ENCODE peak calls at places on chromosomes 12 and 14, in six cellular contexts. P is fibroblast of villous mesenchyme, G is endodermal cell, F is astrocyte of the cerebellum, A is heart left ventricle, E is ascending aorta. X is an unnamed sample.

GRCh38 chr14:22640192-22640591 is 4.0 kb downstream of the OR6J1 start:
- DNase-seq in P (no peak), G (no peak), F (no peak), E (no peak), A (no peak), X (no peak)

GRCh38 chr14:74065746-74066575 is 18.3 kb downstream of the ALDH6A1 start:
- DNase-seq in E (no peak), A (no peak), G (no peak), F (no peak), P (peak), X (no peak)

GRCh38 chr12:59500335-59500734 is 95.5 kb upstream of the SLC16A7 start:
- DNase-seq in P (no peak), F (no peak), E (no peak), A (no peak), G (no peak), X (no peak)

GRCh38 chr12:68633614-68634558 is 23.2 kb downstream of the RAP1B start:
- DNase-seq in A (no peak), G (no peak), E (no peak), P (no peak), F (no peak), X (no peak)

GRCh38 chr12:57342207-57342691 is 88.6 kb downstream of the R3HDM2 start:
- DNase-seq in P (peak), E (no peak), F (no peak), G (peak), A (peak), X (peak)

GRCh38 chr14:68941820-68942219 is 37.3 kb downstream of the ACTN1 start:
- DNase-seq in G (peak), E (no peak), P (peak), F (peak), A (peak), X (peak)

GRCh38 chr12:122336015-122336946 is 70.0 kb upstream of the VPS33A start:
- DNase-seq in F (no peak), G (peak), E (no peak), P (peak), A (no peak), X (peak)

GRCh38 chr14:50397461-50398196 is 948 bp upstream of the CDKL1 start:
- DNase-seq in F (no peak), P (no peak), G (no peak), A (no peak), E (no peak), X (peak)

GRCh38 chr12:6827982-6828670 is at the start of gene P3H3:
- DNase-seq in P (peak), G (peak), F (no peak), A (no peak), E (no peak), X (peak)

GRCh38 chr12:89977356-89978185 is 268.9 kb upstream of the ATP2B1 start:
- DNase-seq in E (no peak), G (no peak), F (no peak), A (no peak), P (peak), X (peak)

GRCh38 chr12:38053655-38054464 is 262.7 kb upstream of the ALG10B start:
- DNase-seq in G (peak), P (no peak), E (no peak), A (no peak), F (no peak), X (no peak)

GRCh38 chr14:85313801-85314207 is 216.1 kb upstream of the FLRT2 start:
- DNase-seq in G (no peak), P (peak), E (no peak), A (no peak), F (peak), X (peak)

GRCh38 chr14:99754141-99755067 is 38.8 kb upstream of the EML1 start:
- DNase-seq in A (no peak), E (peak), G (no peak), F (no peak), P (no peak), X (peak)

GRCh38 chr12:47686645-47687240 is 19.1 kb downstream of the RPAP3 start:
- DNase-seq in F (peak), P (peak), E (no peak), A (no peak), G (no peak), X (peak)

GRCh38 chr12:76345569-76345968 is 2.6 kb downstream of the BBS10 start:
- DNase-seq in A (no peak), P (no peak), F (no peak), G (no peak), E (no peak), X (no peak)

GRCh38 chr14:22622220-22622619 is 21.9 kb downstream of the OR6J1 start:
- DNase-seq in G (no peak), A (no peak), P (peak), E (no peak), F (no peak), X (peak)

GRCh38 chr12:86052921-86053320 is 178.8 kb downstream of the NTS start:
- DNase-seq in G (no peak), E (no peak), A (no peak), P (no peak), F (no peak), X (no peak)

GRCh38 chr12:124512667-124513296 is 54.6 kb downstream of the NCOR2 start:
- DNase-seq in A (peak), E (peak), G (peak), F (peak), P (peak), X (peak)

GRCh38 chr12:98592825-98593322 is 612 bp upstream of the SLC25A3 start:
- DNase-seq in P (peak), E (no peak), F (no peak), G (no peak), A (no peak), X (no peak)

GRCh38 chr14:58796201-58796600 is 158.4 kb downstream of the DACT1 start:
- DNase-seq in P (no peak), G (no peak), A (no peak), E (no peak), F (no peak), X (no peak)

GRCh38 chr12:101695698-101696097 is 1.7 kb upstream of the CHPT1 start:
- DNase-seq in F (no peak), G (no peak), E (no peak), A (no peak), P (peak), X (peak)

GRCh38 chr14:88614218-88614907 is 51.5 kb downstream of the ZC3H14 start:
- DNase-seq in E (no peak), A (no peak), P (peak), G (no peak), F (peak), X (peak)

GRCh38 chr12:62998454-62998853 is 63.5 kb upstream of the PPM1H start:
- DNase-seq in P (no peak), E (no peak), G (no peak), F (no peak), A (no peak), X (no peak)

GRCh38 chr14:102188187-102188586 is 48.5 kb downstream of the WDR20 start:
- DNase-seq in F (no peak), E (no peak), G (no peak), P (no peak), A (no peak), X (no peak)

GRCh38 chr14:23877111-23877510 is 76.5 kb upstream of the DHRS4 start:
- DNase-seq in A (no peak), G (no peak), F (no peak), P (no peak), E (no peak), X (no peak)

GRCh38 chr14:104970231-104971068 is 7.7 kb downstream of the AHNAK2 start:
- DNase-seq in F (peak), P (peak), E (no peak), A (peak), G (peak), X (peak)

GRCh38 chr14:30638926-30639325 is 16.8 kb downstream of the SCFD1 start:
- DNase-seq in A (no peak), P (peak), G (no peak), F (no peak), E (no peak), X (peak)

GRCh38 chr14:40133484-40133883 is 701.3 kb upstream of the FBXO33 start:
- DNase-seq in P (no peak), F (no peak), G (no peak), A (no peak), E (no peak), X (no peak)
- H3K4me3 ChIP-seq in P (no peak), F (no peak), G (no peak), A (no peak), E (no peak), X (no peak)

GRCh38 chr12:52175411-52176350 is 16.1 kb downstream of the KRT80 start:
- DNase-seq in G (peak), A (no peak), P (peak), F (no peak), E (no peak), X (no peak)
- TF ChIP-seq CTCF in G (peak), A (no peak), P (peak), F (peak), E (no peak), X (peak)

DNA sequence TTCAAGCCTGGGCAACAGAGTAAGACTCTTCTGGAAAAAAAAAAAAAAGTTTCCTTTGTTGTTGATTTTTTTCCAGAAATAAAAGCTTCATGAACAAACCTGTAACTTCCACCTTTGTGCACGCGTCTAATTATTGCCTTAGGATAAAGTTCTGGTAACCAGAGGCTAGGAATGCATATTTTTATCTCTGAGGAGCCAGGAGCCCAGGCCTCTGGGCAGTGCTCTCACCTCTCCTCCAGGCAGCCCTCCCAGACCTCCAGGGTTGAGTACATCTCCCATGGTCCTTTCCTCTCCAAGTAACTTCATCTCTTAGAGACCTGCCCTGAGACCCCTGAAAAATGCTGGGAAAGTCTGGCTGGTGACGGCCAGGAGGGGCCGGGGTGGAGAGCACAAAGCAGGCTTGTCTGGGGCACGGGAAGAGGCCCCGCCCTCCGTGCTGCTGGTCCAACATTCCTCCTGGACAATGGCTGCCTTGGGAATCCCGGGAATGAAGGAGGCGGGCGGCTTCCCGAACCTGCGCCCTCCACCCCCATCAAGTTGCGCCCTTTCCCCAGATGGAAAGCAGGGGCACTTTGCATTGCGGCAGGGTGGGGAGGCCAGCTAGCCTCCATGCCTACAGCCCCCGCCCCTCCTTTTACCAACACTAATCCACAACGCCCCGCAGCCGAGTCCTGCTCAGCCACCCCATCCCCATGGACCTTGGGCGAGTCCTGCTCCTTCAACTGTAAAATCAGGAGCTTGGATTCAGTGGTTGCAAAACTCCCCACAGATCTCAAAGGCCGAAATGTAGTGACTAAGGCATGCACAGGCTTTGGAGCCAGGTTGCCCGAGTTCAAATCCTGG is 7.3 kb upstream of the FIGNL2 start:
- DNase-seq in G (peak), E (no peak), F (no peak), A (peak), P (no peak), X (peak)
- H3K4me3 ChIP-seq in G (no peak), E (peak), F (peak), A (peak), P (peak), X (peak)

GRCh38 chr14:45658917-45659299 is 405.9 kb upstream of the MIS18BP1 start:
- DNase-seq in F (no peak), G (no peak), A (no peak), P (no peak), E (no peak), X (no peak)

GRCh38 chr14:45664668-45665356 is 411.8 kb upstream of the MIS18BP1 start:
- DNase-seq in G (peak), F (no peak), E (no peak), A (no peak), P (no peak), X (no peak)
- TF ChIP-seq CTCF in G (peak), F (no peak), E (no peak), A (no peak), P (no peak), X (no peak)

DNA sequence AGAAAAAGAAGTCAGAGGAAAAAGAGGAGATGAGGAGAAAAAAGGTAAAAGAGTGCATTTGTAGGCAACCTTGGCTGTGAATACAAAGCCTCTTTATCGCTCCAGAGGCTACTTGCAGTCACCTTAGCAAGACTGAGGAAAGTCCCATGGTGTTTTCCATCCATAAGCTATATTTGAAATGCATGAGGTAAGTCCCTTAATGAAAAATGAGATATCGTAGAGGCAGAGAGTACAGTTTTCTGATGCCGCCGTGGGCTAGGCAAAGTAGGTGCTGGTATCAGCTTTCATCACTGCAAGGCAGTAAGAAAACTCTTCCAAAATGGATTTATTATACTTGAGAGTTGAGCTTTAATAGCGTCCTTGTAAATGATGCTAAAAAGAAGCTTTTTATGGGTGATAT is 186.8 kb downstream of the ASCL1 start:
- DNase-seq in A (no peak), F (no peak), P (no peak), E (no peak), G (no peak), X (no peak)
- H3K4me3 ChIP-seq in A (no peak), F (no peak), P (no peak), E (no peak), G (no peak), X (no peak)

DNA sequence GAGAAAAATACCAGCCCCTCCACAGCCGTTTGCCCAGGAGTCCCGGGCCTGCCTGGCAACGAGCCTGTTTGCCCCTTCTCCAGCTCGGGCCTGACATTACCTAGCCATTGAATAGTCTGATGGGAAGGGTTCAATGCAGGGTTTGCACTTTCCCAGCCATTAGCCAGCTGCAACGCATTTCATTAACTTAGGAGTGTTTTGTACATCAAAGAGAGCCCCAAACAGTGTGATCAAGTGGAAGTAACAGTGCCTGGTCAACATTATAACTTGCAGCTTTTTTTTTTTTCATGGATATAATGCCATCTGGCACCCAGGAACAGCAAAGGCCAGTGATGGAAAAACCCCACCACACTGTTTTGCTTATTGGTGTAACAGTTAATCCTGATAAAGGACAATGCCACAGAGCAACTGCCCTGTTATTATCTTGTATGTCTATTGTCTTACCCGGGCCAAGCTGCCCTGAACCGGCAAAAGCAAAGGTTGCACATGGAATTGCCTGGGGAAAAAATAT is 38.0 kb downstream of the BTG1 start:
- DNase-seq in G (peak), E (no peak), F (no peak), A (no peak), P (peak), X (no peak)
- TF ChIP-seq CTCF in G (no peak), E (no peak), F (no peak), A (no peak), P (no peak), X (no peak)